ENCODE peak calls at places on chromosome 12, in six cellular contexts. D is K562, V is A549, W is HepG2, M is GM12878, C is upper lobe of left lung. S is an unnamed sample. For H3K9me3, the result is how much of the 10 kb centered on the place peaks cover.

GRCh38 chr12:108270035-108270840 is 68.9 kb downstream of the CMKLR1 start:
- ATAC-seq in C (no peak), W (no peak), M (no peak), D (peak), V (no peak), S (no peak)

GRCh38 chr12:107607464-107608392 is 77.9 kb upstream of the PWP1 start:
- ATAC-seq in D (peak), C (peak), W (peak), V (peak), M (peak), S (peak)

GRCh38 chr12:55703976-55704761 is 3.5 kb downstream of the ITGA7 start:
- ATAC-seq in V (no peak), W (no peak), D (no peak), M (no peak), C (no peak), S (no peak)

GRCh38 chr12:3320881-3321509 is 170.0 kb upstream of the PRMT8 start:
- ATAC-seq in D (no peak), C (no peak), M (no peak), V (no peak), W (no peak), S (no peak)

GRCh38 chr12:101933866-101934514 is 56.6 kb downstream of the DRAM1 start:
- ATAC-seq in C (peak), M (no peak), V (no peak), W (no peak), D (no peak), S (no peak)

GRCh38 chr12:107369679-107370078 is 276.3 kb upstream of the CRY1 start:
- ATAC-seq in D (no peak), C (no peak), M (no peak), W (no peak), V (no peak), S (no peak)

GRCh38 chr12:121167232-121167820 is 34.6 kb downstream of the P2RX7 start:
- ATAC-seq in D (no peak), V (no peak), W (no peak), M (no peak), C (peak), S (no peak)

GRCh38 chr12:62543741-62544140 is 77.1 kb downstream of the MON2 start:
- ATAC-seq in C (no peak), V (no peak), M (no peak), W (no peak), D (no peak), S (no peak)

GRCh38 chr12:31324116-31324844 is 1.7 kb downstream of the SINHCAF start:
- ATAC-seq in W (peak), D (peak), M (peak), V (peak), C (peak), S (peak)

GRCh38 chr12:122517877-122518276 is 8.9 kb downstream of the RSRC2 start:
- ATAC-seq in W (peak), V (peak), D (peak), M (peak), C (peak), S (no peak)

GRCh38 chr12:118098456-118098855 is 5.4 kb downstream of the VSIG10 start:
- ATAC-seq in C (no peak), W (no peak), D (no peak), M (no peak), V (no peak), S (no peak)
- H3K27ac ChIP-seq in C (no peak), W (no peak), D (no peak), M (no peak), V (no peak), S (no peak)

GRCh38 chr12:53452159-53453077 is 516 bp downstream of the PCBP2 start:
- ATAC-seq in M (peak), W (peak), C (peak), V (peak), D (peak), S (peak)

GRCh38 chr12:53454710-53455109 is 2.8 kb downstream of the PCBP2 start:
- ATAC-seq in C (no peak), V (no peak), W (no peak), M (no peak), D (no peak), S (no peak)

GRCh38 chr12:53453953-53454640 is 2.2 kb downstream of the PCBP2 start:
- ATAC-seq in D (no peak), V (no peak), M (no peak), C (no peak), W (no peak), S (no peak)

GRCh38 chr12:53450936-53451335 is 966 bp upstream of the PCBP2 start:
- ATAC-seq in V (no peak), W (no peak), M (no peak), C (no peak), D (no peak), S (no peak)

GRCh38 chr12:53451661-53452158 is at the start of gene PCBP2:
- ATAC-seq in M (peak), V (peak), W (peak), C (peak), D (peak), S (peak)
- TF ChIP-seq EP300 in M (no peak), V (no peak), W (peak), C (no peak), D (peak), S (no peak)

GRCh38 chr12:132363661-132364347 is 34.4 kb upstream of the GALNT9 start:
- ATAC-seq in D (no peak), V (no peak), W (no peak), M (no peak), C (no peak), S (no peak)
- H3K9me3 ChIP-seq in D (under half), V (under half), W (under half), M (under half), C (under half), S (under half)

GRCh38 chr12:116642683-116643082 is 83.5 kb downstream of the MAP1LC3B2 start:
- ATAC-seq in C (no peak), W (no peak), M (no peak), V (no peak), D (peak), S (no peak)
- H3K27ac ChIP-seq in C (no peak), W (no peak), M (no peak), V (no peak), D (no peak), S (no peak)

GRCh38 chr12:32874083-32874482 is 22.5 kb downstream of the PKP2 start:
- ATAC-seq in W (no peak), M (no peak), V (no peak), C (no peak), D (no peak), S (no peak)

GRCh38 chr12:32874926-32875325 is 21.7 kb downstream of the PKP2 start:
- ATAC-seq in V (no peak), W (no peak), C (no peak), M (no peak), D (no peak), S (no peak)

GRCh38 chr12:32881107-32881506 is 15.5 kb downstream of the PKP2 start:
- ATAC-seq in D (no peak), W (no peak), M (no peak), C (no peak), V (no peak), S (no peak)

GRCh38 chr12:32877670-32878459 is 18.7 kb downstream of the PKP2 start:
- ATAC-seq in C (peak), D (no peak), W (no peak), M (peak), V (no peak), S (peak)

GRCh38 chr12:32875990-32876389 is 20.6 kb downstream of the PKP2 start:
- ATAC-seq in D (no peak), C (no peak), M (no peak), V (no peak), W (no peak), S (no peak)
- TF ChIP-seq EP300 in D (no peak), C (no peak), M (no peak), V (no peak), W (no peak), S (no peak)

GRCh38 chr12:38201461-38202276 is 114.9 kb upstream of the ALG10B start:
- ATAC-seq in V (no peak), D (no peak), M (no peak), W (no peak), C (peak), S (peak)
- H3K9me3 ChIP-seq in V (under half), D (under half), M (under half), W (under half), C (under half), S (under half)

GRCh38 chr12:53199700-53200099 is 7.4 kb downstream of the ITGB7 start:
- ATAC-seq in D (peak), M (no peak), C (no peak), V (no peak), W (no peak), S (no peak)
- H3K27ac ChIP-seq in D (no peak), M (peak), C (no peak), V (no peak), W (no peak), S (no peak)

GRCh38 chr12:47102406-47102805 is 22.6 kb upstream of the AMIGO2 start:
- ATAC-seq in C (no peak), D (no peak), W (no peak), M (no peak), V (no peak), S (no peak)

GRCh38 chr12:47105914-47106674 is 26.3 kb upstream of the AMIGO2 start:
- ATAC-seq in D (no peak), C (no peak), M (no peak), W (no peak), V (no peak), S (no peak)

GRCh38 chr12:47100146-47100545 is 20.4 kb upstream of the AMIGO2 start:
- ATAC-seq in M (no peak), C (no peak), D (no peak), V (no peak), W (no peak), S (no peak)

GRCh38 chr12:47107446-47107845 is 27.7 kb upstream of the AMIGO2 start:
- ATAC-seq in V (no peak), W (no peak), C (no peak), M (no peak), D (no peak), S (no peak)

GRCh38 chr12:47102845-47103666 is 23.3 kb upstream of the AMIGO2 start:
- ATAC-seq in D (no peak), M (no peak), V (no peak), W (no peak), C (no peak), S (no peak)
- TF ChIP-seq EP300 in D (no peak), M (no peak), V (no peak), W (no peak), C (no peak), S (no peak)

GRCh38 chr12:16175893-16176292 is 101.6 kb downstream of the SLC15A5 start:
- ATAC-seq in W (no peak), C (no peak), D (no peak), V (no peak), M (no peak), S (peak)
- H3K9me3 ChIP-seq in W (under half), C (under half), D (under half), V (under half), M (under half), S (under half)

GRCh38 chr12:65839027-65839426 is 14.7 kb downstream of the HMGA2 start:
- ATAC-seq in C (no peak), M (no peak), W (peak), D (no peak), V (no peak), S (no peak)

GRCh38 chr12:65838330-65838976 is 14.2 kb downstream of the HMGA2 start:
- ATAC-seq in D (no peak), M (no peak), V (no peak), W (peak), C (no peak), S (no peak)

GRCh38 chr12:65845751-65846537 is 21.7 kb downstream of the HMGA2 start:
- ATAC-seq in C (no peak), D (no peak), V (no peak), W (peak), M (peak), S (no peak)

GRCh38 chr12:65836419-65837197 is 12.3 kb downstream of the HMGA2 start:
- ATAC-seq in M (no peak), C (no peak), D (no peak), V (no peak), W (peak), S (no peak)

GRCh38 chr12:65840793-65841670 is 16.7 kb downstream of the HMGA2 start:
- ATAC-seq in C (no peak), D (peak), V (peak), W (peak), M (peak), S (no peak)
- H3K27ac ChIP-seq in C (no peak), D (no peak), V (no peak), W (no peak), M (no peak), S (no peak)

S was measured in gastroesophageal sphincter.